ENCODE peak calls at places on chromosomes 13 and 19, in nine cellular contexts. I is choroid plexus epithelial cell, V is Panc1, H is Caki2, Y is left lung, E is NT2/D1, U is IMR-90, Z is D341Med, T is T-helper 2 cell. L is an unnamed sample.

GRCh38 chr13:45718063-45718462 is 15.9 kb downstream of the CBY2 start:
- DNase-seq in Y (no peak), V (no peak), Z (peak; percentile 55), E (no peak), I (peak; percentile 21), H (no peak), U (peak; percentile 14), T (no peak), L (no peak)

GRCh38 chr13:107170270-107170931 is 602.5 kb upstream of the ARGLU1 start:
- DNase-seq in Y (no peak), T (no peak), Z (no peak), U (no peak), E (no peak), H (peak; percentile 4), V (no peak), I (no peak), L (no peak)

GRCh38 chr19:51572908-51573307 is 1.8 kb downstream of the ZNF175 start:
- DNase-seq in U (peak; percentile 90), Y (no peak), E (no peak), H (no peak), T (no peak), Z (no peak), I (peak; percentile 62), V (no peak), L (no peak)

GRCh38 chr19:48806518-48806817 is 4.4 kb downstream of the BCAT2 start:
- DNase-seq in V (no peak), H (no peak), T (peak; percentile 20), Z (no peak), U (no peak), Y (no peak), E (no peak), I (no peak), L (no peak)

GRCh38 chr19:7326105-7326877 is 22.4 kb upstream of the ARHGEF18 start:
- DNase-seq in Y (no peak), I (peak; percentile 51), Z (no peak), E (peak; percentile 78), H (peak; percentile 2), T (no peak), V (peak; percentile 10), U (no peak), L (peak; percentile 59)

GRCh38 chr13:111367340-111367739 is 46.9 kb downstream of the TEX29 start:
- DNase-seq in E (no peak), Z (no peak), T (no peak), Y (no peak), V (no peak), I (no peak), H (no peak), U (no peak), L (no peak)

GRCh38 chr19:44865196-44865767 is 19.2 kb downstream of the NECTIN2 start:
- DNase-seq in U (no peak), E (no peak), Z (no peak), H (no peak), V (no peak), Y (no peak), I (no peak), T (no peak), L (no peak)

GRCh38 chr13:112784811-112785418 is 95.1 kb downstream of the ATP11A start:
- DNase-seq in I (no peak), Y (no peak), T (no peak), V (no peak), Z (no peak), E (no peak), H (no peak), U (no peak), L (no peak)

GRCh38 chr13:112245179-112245724 is 130.9 kb upstream of the SPACA7 start:
- DNase-seq in Z (no peak), E (no peak), T (no peak), Y (no peak), I (no peak), V (no peak), H (no peak), U (no peak), L (peak; percentile 4)

GRCh38 chr13:95921485-95921884 is 131.7 kb downstream of the UGGT2 start:
- DNase-seq in H (no peak), V (no peak), U (peak; percentile 14), E (no peak), I (peak; percentile 17), Y (no peak), Z (no peak), T (no peak), L (no peak)